ENCODE peak calls at places on chromosomes 6 and 20, in six cellular contexts. U is retina; L is stimulated activated CD8-positive, alpha-beta memory T cell treated with anti-CD3 and anti-CD28 coated beads, Interleukin-15, amount 100 ng/mL, for 48 hours; A is BE2C; S is right lobe of liver; C is G401. E is an unnamed sample.

GRCh38 chr6:36729169-36729549 is 31.5 kb downstream of the RAB44 start:
- DNase-seq in U (no peak), L (no peak), A (no peak), S (no peak), C (no peak), E (no peak)

GRCh38 chr20:59141818-59142581 is 21.6 kb upstream of the ZNF831 start:
- DNase-seq in U (no peak), L (no peak), A (no peak), S (no peak), C (no peak), E (no peak)

GRCh38 chr6:79546186-79546585 is 9.0 kb upstream of the LCA5 start:
- DNase-seq in U (no peak), L (no peak), A (no peak), S (no peak), C (peak), E (no peak)

GRCh38 chr6:63759605-63760004 is 124.0 kb downstream of the PHF3 start:
- DNase-seq in U (no peak), L (no peak), A (no peak), S (no peak), C (no peak), E (no peak)

GRCh38 chr6:165899592-165899991 is 236.6 kb upstream of the PDE10A start:
- DNase-seq in U (no peak), L (no peak), A (no peak), S (no peak), C (peak), E (no peak)

GRCh38 chr20:23647346-23647745 is 9.6 kb upstream of the CST3 start:
- DNase-seq in U (no peak), L (no peak), A (no peak), S (no peak), C (no peak), E (no peak)

GRCh38 chr6:2110504-2110903 is 134.9 kb downstream of the GMDS start:
- DNase-seq in U (no peak), L (no peak), A (no peak), S (no peak), C (no peak), E (no peak)

GRCh38 chr20:20223981-20224380 is 143.9 kb upstream of the INSM1 start:
- DNase-seq in U (no peak), L (no peak), A (no peak), S (no peak), C (no peak), E (no peak)

GRCh38 chr6:20924911-20925543 is 390.8 kb downstream of the CDKAL1 start:
- DNase-seq in U (no peak), L (no peak), A (no peak), S (no peak), C (no peak), E (no peak)

GRCh38 chr20:15763344-15763743 is 809.9 kb downstream of the KIF16B start:
- DNase-seq in U (no peak), L (no peak), A (no peak), S (no peak), C (no peak), E (no peak)

GRCh38 chr20:20699144-20699543 is 13.3 kb downstream of the RALGAPA2 start:
- DNase-seq in U (no peak), L (no peak), A (no peak), S (no peak), C (no peak), E (no peak)

GRCh38 chr6:157921685-157922367 is 59.8 kb upstream of the SYNJ2 start:
- DNase-seq in U (no peak), L (no peak), A (no peak), S (no peak), C (no peak), E (no peak)